ENCODE peak calls at places on chromosomes 1 and 21, in six cellular contexts. G, J, K, B, X and V are unnamed samples.

GRCh38 chr1:201756411-201756810 is 72.5 kb upstream of the IPO9 start:
- DNase-seq in G (no peak), X (no peak), K (no peak), B (no peak), J (peak), V (no peak)

GRCh38 chr1:43008425-43009108 is 49.9 kb upstream of the SLC2A1 start:
- DNase-seq in K (no peak), X (no peak), G (no peak), B (no peak), J (no peak), V (no peak)

GRCh38 chr1:238063454-238063853 is 172.7 kb upstream of the ZP4 start:
- DNase-seq in K (no peak), J (peak), X (no peak), B (no peak), G (no peak), V (no peak)

GRCh38 chr1:44406761-44407429 is 1.8 kb downstream of the RNF220 start:
- DNase-seq in X (no peak), B (no peak), G (no peak), J (no peak), K (no peak), V (no peak)

GRCh38 chr1:13860023-13860422 is 160.0 kb downstream of the PRDM2 start:
- DNase-seq in X (peak), J (no peak), K (no peak), B (no peak), G (no peak), V (no peak)

GRCh38 chr1:33094971-33095604 is 14.1 kb downstream of the AZIN2 start:
- DNase-seq in J (peak), G (peak), B (no peak), K (peak), X (peak), V (peak)

GRCh38 chr21:44736291-44737004 is 25.1 kb upstream of the TSPEAR start:
- DNase-seq in K (no peak), J (no peak), B (no peak), G (no peak), X (no peak), V (no peak)

GRCh38 chr1:207172885-207173284 is 68.9 kb downstream of the C4BPA start:
- DNase-seq in X (no peak), K (no peak), J (no peak), G (no peak), B (no peak), V (no peak)

GRCh38 chr1:27566462-27567182 is 37.3 kb downstream of the AHDC1 start:
- DNase-seq in K (no peak), J (peak), G (peak), X (no peak), B (peak), V (no peak)

GRCh38 chr1:40306296-40306695 is 10.8 kb downstream of the COL9A2 start:
- DNase-seq in J (no peak), X (no peak), K (no peak), B (no peak), G (no peak), V (no peak)

GRCh38 chr1:28591708-28592313 is at the start of gene RAB42:
- DNase-seq in J (peak), X (peak), K (peak), G (peak), B (peak), V (no peak)

GRCh38 chr1:245334827-245335490 is 180.2 kb downstream of the KIF26B start:
- DNase-seq in K (no peak), B (no peak), J (no peak), G (no peak), X (no peak), V (no peak)

GRCh38 chr1:1358433-1359201 is at the start of gene MXRA8:
- DNase-seq in K (peak), B (peak), J (peak), G (peak), X (peak), V (no peak)

GRCh38 chr21:38178653-38179503 is 77.9 kb upstream of the KCNJ15 start:
- DNase-seq in J (no peak), G (no peak), X (no peak), B (no peak), K (no peak), V (no peak)

GRCh38 chr1:33195560-33195959 is 13.7 kb upstream of the TRIM62 start:
- DNase-seq in X (no peak), J (no peak), K (no peak), G (no peak), B (no peak), V (no peak)

GRCh38 chr1:43634729-43635128 is 15.2 kb upstream of the KDM4A start:
- DNase-seq in X (no peak), K (no peak), B (no peak), G (no peak), J (peak), V (no peak)

GRCh38 chr1:203625623-203626189 is 926 bp upstream of the ATP2B4 start:
- DNase-seq in J (no peak), K (no peak), G (peak), B (no peak), X (peak), V (no peak)

GRCh38 chr1:64038119-64038518 is 165.3 kb upstream of the UBE2U start:
- DNase-seq in X (no peak), J (peak), G (no peak), K (no peak), B (no peak), V (no peak)

DNA sequence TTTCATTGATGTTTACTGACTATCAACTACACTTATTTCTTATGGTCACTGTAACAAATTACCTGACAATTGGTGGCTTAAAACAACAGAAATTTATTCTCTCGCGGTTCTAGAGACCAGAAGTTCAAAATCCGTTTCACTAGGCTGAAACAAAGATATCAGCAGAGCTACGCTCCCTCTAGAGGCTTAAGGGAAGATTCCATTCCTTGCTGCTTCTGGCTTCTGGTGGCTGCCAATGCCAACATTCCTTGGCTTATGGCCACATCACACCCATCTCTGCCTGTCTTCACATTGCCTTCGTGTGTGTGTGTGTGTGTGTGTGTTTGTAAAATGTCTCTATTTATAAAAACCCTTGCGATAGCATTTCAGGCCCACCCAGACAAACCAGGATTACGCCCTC is 66.4 kb downstream of the LMX1A start:
- DNase-seq in J (peak), K (no peak), B (no peak), X (no peak), G (no peak), V (no peak)
- TF ChIP-seq CTCF in J (peak), K (no peak), B (no peak), X (no peak), G (no peak), V (no peak)

DNA sequence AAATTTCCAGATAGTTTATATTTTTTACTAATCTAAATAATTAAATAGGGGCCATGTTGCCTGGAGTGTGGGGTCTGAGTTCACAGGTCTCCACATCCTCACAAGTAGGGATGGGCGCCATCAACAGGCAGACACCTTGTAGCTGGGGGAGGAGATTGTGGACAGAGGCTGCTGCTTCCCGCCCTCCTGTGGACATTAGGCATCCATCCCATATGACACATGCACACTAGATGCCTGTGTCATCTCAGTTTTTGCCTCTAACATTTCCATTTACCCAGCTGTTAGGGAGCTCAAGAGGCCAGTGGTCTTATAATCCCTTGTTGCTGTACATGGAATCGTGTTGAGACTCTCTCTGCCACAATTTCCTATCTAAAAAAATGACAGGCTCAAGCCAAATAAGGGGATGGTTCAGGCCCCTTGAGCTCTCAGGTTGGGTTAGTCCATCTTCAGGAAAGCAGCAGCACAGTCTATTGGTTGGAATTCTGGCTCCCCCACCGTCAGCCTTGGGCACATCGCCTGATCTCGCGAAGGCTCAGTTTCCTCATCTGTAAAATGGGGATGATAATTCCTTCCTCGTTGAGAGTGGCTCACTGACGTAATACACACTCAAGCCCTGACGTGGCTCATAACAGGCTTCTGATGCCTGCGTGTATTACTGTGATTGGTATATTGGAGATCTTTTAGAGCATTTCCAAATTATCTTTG is 13.6 kb downstream of the LHX4 start:
- DNase-seq in G (no peak), B (no peak), X (no peak), J (no peak), K (no peak), V (no peak)
- TF ChIP-seq CTCF in G (no peak), B (no peak), X (no peak), J (no peak), K (no peak), V (no peak)

DNA sequence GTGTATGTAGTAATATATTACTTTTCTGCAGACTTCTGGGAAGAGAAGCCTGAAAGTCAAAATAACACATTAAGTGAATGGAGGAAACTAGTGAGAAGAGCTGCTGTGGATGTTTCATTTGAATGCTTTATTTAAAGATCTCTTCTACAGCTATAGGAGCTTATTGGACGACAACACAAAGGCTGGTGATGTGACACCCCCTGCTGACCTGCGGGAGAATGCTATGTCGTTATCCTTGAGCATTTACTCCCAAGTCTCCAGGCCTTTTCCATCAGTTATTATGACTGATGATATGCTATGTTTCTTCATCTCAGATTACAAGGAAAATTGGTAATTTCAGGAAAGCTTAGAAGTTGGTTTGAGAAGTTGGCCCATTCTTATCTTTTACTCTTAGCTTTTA is 22.3 kb upstream of the PLA2G4A start:
- DNase-seq in J (no peak), K (no peak), G (no peak), X (no peak), B (no peak), V (no peak)
- TF ChIP-seq CTCF in J (no peak), K (no peak), G (no peak), X (no peak), B (no peak), V (no peak)

GRCh38 chr1:167529829-167530474 is 11.6 kb upstream of the CD247 start:
- DNase-seq in B (no peak), X (no peak), G (no peak), J (peak), K (no peak), V (no peak)
- TF ChIP-seq CTCF in B (no peak), X (no peak), G (no peak), J (no peak), K (no peak), V (no peak)

GRCh38 chr1:36731226-36732037 is 248.7 kb upstream of the CSF3R start:
- DNase-seq in X (no peak), B (no peak), G (no peak), K (no peak), J (no peak), V (no peak)
- TF ChIP-seq CTCF in X (no peak), B (no peak), G (no peak), K (no peak), J (no peak), V (no peak)